ENCODE peak calls at places on chromosomes 3 and 15, in seven cellular contexts. One of them, this sample, is unnamed.
A peak's percentile ranks its signal among the peaks of the same experiment; 100 is the strongest.

GRCh38 chr15:71807691-71808091 is 2.7 kb upstream of the NR2E3 start:
- DNase-seq in body of pancreas: no peak
- DNase-seq in GM12892: no peak
- DNase-seq in transverse colon: no peak
- DNase-seq in testis: no peak
- DNase-seq in endothelial cell of umbilical vein: no peak
- DNase-seq in esophagus squamous epithelium: no peak
- DNase-seq in this sample: no peak

GRCh38 chr15:42576776-42577175 is 1.4 kb downstream of the STARD9 start:
- DNase-seq in body of pancreas: no peak
- DNase-seq in GM12892: no peak
- DNase-seq in esophagus squamous epithelium: no peak
- DNase-seq in testis: no peak
- DNase-seq in transverse colon: no peak
- DNase-seq in endothelial cell of umbilical vein: no peak
- DNase-seq in this sample: no peak

GRCh38 chr15:59369597-59369996 is 3.1 kb downstream of the MYO1E start:
- DNase-seq in testis: no peak
- DNase-seq in body of pancreas: no peak
- DNase-seq in GM12892: no peak
- DNase-seq in esophagus squamous epithelium: no peak
- DNase-seq in endothelial cell of umbilical vein: no peak
- DNase-seq in transverse colon: no peak
- DNase-seq in this sample: no peak

GRCh38 chr3:48614044-48614443 is 4.6 kb upstream of the UQCRC1 start:
- DNase-seq in body of pancreas: no peak
- DNase-seq in transverse colon: no peak
- DNase-seq in testis: no peak
- DNase-seq in esophagus squamous epithelium: no peak
- DNase-seq in GM12892: no peak
- DNase-seq in endothelial cell of umbilical vein: peak; percentile 37
- DNase-seq in this sample: no peak

GRCh38 chr15:57235865-57236264 is 140.4 kb upstream of the CGNL1 start:
- DNase-seq in transverse colon: no peak
- DNase-seq in GM12892: no peak
- DNase-seq in body of pancreas: no peak
- DNase-seq in esophagus squamous epithelium: no peak
- DNase-seq in endothelial cell of umbilical vein: peak; percentile 61
- DNase-seq in testis: no peak
- DNase-seq in this sample: no peak

GRCh38 chr3:188301147-188301546 is 147.2 kb downstream of the LPP start:
- DNase-seq in endothelial cell of umbilical vein: no peak
- DNase-seq in esophagus squamous epithelium: no peak
- DNase-seq in body of pancreas: no peak
- DNase-seq in GM12892: no peak
- DNase-seq in testis: no peak
- DNase-seq in transverse colon: no peak
- DNase-seq in this sample: no peak

GRCh38 chr3:170740726-170741591 is 129.0 kb downstream of the RPL22L1 start:
- DNase-seq in transverse colon: peak; percentile 13
- DNase-seq in testis: peak; percentile 72
- DNase-seq in GM12892: no peak
- DNase-seq in esophagus squamous epithelium: no peak
- DNase-seq in body of pancreas: no peak
- DNase-seq in endothelial cell of umbilical vein: no peak
- DNase-seq in this sample: no peak

GRCh38 chr3:99471353-99472323 is 166.8 kb upstream of the COL8A1 start:
- DNase-seq in GM12892: no peak
- DNase-seq in transverse colon: no peak
- DNase-seq in body of pancreas: no peak
- DNase-seq in esophagus squamous epithelium: no peak
- DNase-seq in testis: no peak
- DNase-seq in endothelial cell of umbilical vein: no peak
- DNase-seq in this sample: no peak

GRCh38 chr3:126846316-126846715 is 136.6 kb upstream of the PLXNA1 start:
- DNase-seq in transverse colon: no peak
- DNase-seq in body of pancreas: no peak
- DNase-seq in GM12892: no peak
- DNase-seq in testis: no peak
- DNase-seq in esophagus squamous epithelium: no peak
- DNase-seq in endothelial cell of umbilical vein: no peak
- DNase-seq in this sample: no peak

GRCh38 chr3:146468234-146468931 is 978 bp downstream of the PLSCR2 start:
- DNase-seq in testis: peak; percentile 21
- DNase-seq in body of pancreas: no peak
- DNase-seq in endothelial cell of umbilical vein: no peak
- DNase-seq in esophagus squamous epithelium: no peak
- DNase-seq in GM12892: no peak
- DNase-seq in transverse colon: no peak
- DNase-seq in this sample: no peak

GRCh38 chr3:40546811-40547210 is 22.1 kb downstream of the ZNF621 start:
- DNase-seq in testis: no peak
- DNase-seq in GM12892: no peak
- DNase-seq in endothelial cell of umbilical vein: no peak
- DNase-seq in body of pancreas: no peak
- DNase-seq in transverse colon: no peak
- DNase-seq in esophagus squamous epithelium: no peak
- DNase-seq in this sample: no peak

GRCh38 chr3:120102674-120103073 is 8.4 kb upstream of the GSK3B start:
- DNase-seq in testis: no peak
- DNase-seq in transverse colon: no peak
- DNase-seq in endothelial cell of umbilical vein: no peak
- DNase-seq in body of pancreas: peak; percentile 71
- DNase-seq in GM12892: no peak
- DNase-seq in esophagus squamous epithelium: no peak
- DNase-seq in this sample: no peak

GRCh38 chr3:62132027-62132590 is 241.2 kb downstream of the FEZF2 start:
- DNase-seq in GM12892: no peak
- DNase-seq in body of pancreas: no peak
- DNase-seq in endothelial cell of umbilical vein: no peak
- DNase-seq in transverse colon: no peak
- DNase-seq in testis: no peak
- DNase-seq in esophagus squamous epithelium: no peak
- DNase-seq in this sample: no peak

GRCh38 chr3:41222012-41222411 is 22.7 kb downstream of the CTNNB1 start:
- DNase-seq in transverse colon: no peak
- DNase-seq in endothelial cell of umbilical vein: no peak
- DNase-seq in testis: no peak
- DNase-seq in GM12892: no peak
- DNase-seq in esophagus squamous epithelium: no peak
- DNase-seq in body of pancreas: no peak
- DNase-seq in this sample: no peak

GRCh38 chr3:170355738-170356595 is 1.5 kb upstream of the SKIL start:
- DNase-seq in GM12892: no peak
- DNase-seq in testis: peak; percentile 30
- DNase-seq in transverse colon: peak; percentile 56
- DNase-seq in endothelial cell of umbilical vein: peak; percentile 86
- DNase-seq in body of pancreas: peak; percentile 52
- DNase-seq in esophagus squamous epithelium: peak; percentile 5
- DNase-seq in this sample: no peak

GRCh38 chr3:111605493-111605892 is 10.3 kb upstream of the ZBED2 start:
- DNase-seq in endothelial cell of umbilical vein: no peak
- DNase-seq in esophagus squamous epithelium: no peak
- DNase-seq in GM12892: no peak
- DNase-seq in body of pancreas: no peak
- DNase-seq in testis: no peak
- DNase-seq in transverse colon: no peak
- DNase-seq in this sample: no peak

GRCh38 chr3:156818890-156819289 is 7.3 kb upstream of the LEKR1 start:
- DNase-seq in body of pancreas: no peak
- DNase-seq in GM12892: no peak
- DNase-seq in testis: no peak
- DNase-seq in endothelial cell of umbilical vein: peak; percentile 80
- DNase-seq in esophagus squamous epithelium: no peak
- DNase-seq in transverse colon: no peak
- DNase-seq in this sample: no peak

GRCh38 chr15:44715142-44715796 is 4.0 kb downstream of the B2M start:
- DNase-seq in transverse colon: no peak
- DNase-seq in GM12892: no peak
- DNase-seq in esophagus squamous epithelium: no peak
- DNase-seq in testis: no peak
- DNase-seq in body of pancreas: no peak
- DNase-seq in endothelial cell of umbilical vein: no peak
- DNase-seq in this sample: no peak

GRCh38 chr15:68704496-68705021 is 116.1 kb downstream of the ANP32A start:
- DNase-seq in transverse colon: peak; percentile 14
- DNase-seq in body of pancreas: no peak
- DNase-seq in esophagus squamous epithelium: no peak
- DNase-seq in GM12892: no peak
- DNase-seq in endothelial cell of umbilical vein: peak; percentile 79
- DNase-seq in testis: peak; percentile 79
- DNase-seq in this sample: no peak
- TF ChIP-seq POLR2A in transverse colon: no peak
- TF ChIP-seq POLR2A in body of pancreas: no peak
- TF ChIP-seq POLR2A in esophagus squamous epithelium: no peak
- TF ChIP-seq POLR2A in GM12892: no peak
- TF ChIP-seq POLR2A in endothelial cell of umbilical vein: no peak
- TF ChIP-seq POLR2A in testis: no peak
- TF ChIP-seq POLR2A in this sample: no peak

GRCh38 chr3:42831321-42831713 is 22.1 kb downstream of the ACKR2 start:
- DNase-seq in endothelial cell of umbilical vein: peak; percentile 52
- DNase-seq in testis: peak; percentile 85
- DNase-seq in transverse colon: peak; percentile 84
- DNase-seq in esophagus squamous epithelium: no peak
- DNase-seq in GM12892: no peak
- DNase-seq in body of pancreas: peak; percentile 75
- DNase-seq in this sample: no peak
- TF ChIP-seq POLR2A in endothelial cell of umbilical vein: no peak
- TF ChIP-seq POLR2A in testis: no peak
- TF ChIP-seq POLR2A in transverse colon: no peak
- TF ChIP-seq POLR2A in esophagus squamous epithelium: no peak
- TF ChIP-seq POLR2A in GM12892: no peak
- TF ChIP-seq POLR2A in body of pancreas: no peak
- TF ChIP-seq POLR2A in this sample: no peak

GRCh38 chr15:85755471-85755870 is 39.3 kb downstream of the KLHL25 start:
- DNase-seq in GM12892: no peak
- DNase-seq in esophagus squamous epithelium: no peak
- DNase-seq in endothelial cell of umbilical vein: no peak
- DNase-seq in body of pancreas: no peak
- DNase-seq in testis: no peak
- DNase-seq in transverse colon: peak; percentile 1
- DNase-seq in this sample: no peak
- TF ChIP-seq POLR2A in GM12892: no peak
- TF ChIP-seq POLR2A in esophagus squamous epithelium: no peak
- TF ChIP-seq POLR2A in endothelial cell of umbilical vein: no peak
- TF ChIP-seq POLR2A in body of pancreas: no peak
- TF ChIP-seq POLR2A in testis: no peak
- TF ChIP-seq POLR2A in transverse colon: no peak
- TF ChIP-seq POLR2A in this sample: no peak

DNA sequence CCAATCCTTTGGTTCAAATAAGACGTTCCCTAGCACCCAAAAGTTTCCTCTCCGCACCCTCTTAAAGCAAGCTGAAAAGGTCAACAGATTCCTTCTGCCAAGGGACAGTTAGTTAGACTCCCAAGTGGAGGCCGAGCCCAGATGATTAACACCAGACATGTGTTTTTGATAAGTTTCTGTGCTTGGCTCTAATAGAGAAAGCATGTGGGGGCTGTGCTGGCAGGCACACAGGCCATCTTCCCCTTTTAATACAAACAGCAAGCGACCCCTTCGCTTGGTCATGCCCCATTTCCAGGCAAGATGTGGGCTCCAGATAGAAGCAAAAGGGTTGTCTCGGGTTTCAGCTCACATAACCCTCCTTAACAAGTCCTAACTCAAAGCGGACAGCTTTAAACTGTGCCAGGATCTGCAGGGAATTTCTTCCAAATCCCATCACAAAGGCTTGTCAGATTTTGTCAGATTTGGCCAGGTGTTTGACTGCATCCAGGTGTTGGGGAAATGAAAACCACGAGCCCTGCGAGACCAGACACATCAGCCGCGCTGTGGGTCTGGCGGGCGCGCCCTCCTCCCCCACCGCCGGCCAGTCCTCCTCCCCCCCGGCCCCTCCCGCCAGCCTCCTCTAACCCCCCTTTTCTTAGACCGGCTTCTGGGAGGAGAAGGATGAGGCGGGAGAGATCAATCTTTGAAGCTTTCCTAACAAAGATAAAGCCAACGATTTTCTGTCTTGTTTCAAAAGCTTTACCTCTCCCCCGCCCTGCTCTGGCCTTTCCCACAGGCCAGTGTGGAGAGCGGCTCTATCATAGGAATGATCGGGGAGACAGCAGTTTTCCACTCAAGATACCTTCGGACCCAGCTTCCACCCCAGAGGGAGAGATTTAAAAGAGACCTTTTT is 3.4 kb downstream of the HES1 start:
- DNase-seq in testis: peak; percentile 69
- DNase-seq in endothelial cell of umbilical vein: peak; percentile 92
- DNase-seq in esophagus squamous epithelium: no peak
- DNase-seq in GM12892: no peak
- DNase-seq in transverse colon: no peak
- DNase-seq in body of pancreas: no peak
- DNase-seq in this sample: no peak
- TF ChIP-seq POLR2A in testis: no peak
- TF ChIP-seq POLR2A in endothelial cell of umbilical vein: no peak
- TF ChIP-seq POLR2A in esophagus squamous epithelium: no peak
- TF ChIP-seq POLR2A in GM12892: no peak
- TF ChIP-seq POLR2A in transverse colon: no peak
- TF ChIP-seq POLR2A in body of pancreas: peak; percentile 5
- TF ChIP-seq POLR2A in this sample: no peak

GRCh38 chr3:187139126-187139894 is at the start of gene RPL39L:
- DNase-seq in esophagus squamous epithelium: peak; percentile 36
- DNase-seq in body of pancreas: peak; percentile 59
- DNase-seq in endothelial cell of umbilical vein: peak; percentile 87
- DNase-seq in GM12892: peak; percentile 92
- DNase-seq in testis: peak; percentile 90
- DNase-seq in transverse colon: peak; percentile 87
- DNase-seq in this sample: peak; percentile 93
- TF ChIP-seq POLR2A in esophagus squamous epithelium: no peak
- TF ChIP-seq POLR2A in body of pancreas: no peak
- TF ChIP-seq POLR2A in endothelial cell of umbilical vein: peak; percentile 83
- TF ChIP-seq POLR2A in GM12892: peak; percentile 80
- TF ChIP-seq POLR2A in testis: no peak
- TF ChIP-seq POLR2A in transverse colon: peak; percentile 32
- TF ChIP-seq POLR2A in this sample: peak; percentile 53

GRCh38 chr15:51681303-51681963 is at the start of gene SCG3:
- DNase-seq in GM12892: no peak
- DNase-seq in body of pancreas: peak; percentile 86
- DNase-seq in testis: peak; percentile 95
- DNase-seq in transverse colon: peak; percentile 76
- DNase-seq in esophagus squamous epithelium: peak; percentile 5
- DNase-seq in endothelial cell of umbilical vein: peak; percentile 63
- DNase-seq in this sample: peak; percentile 32
- TF ChIP-seq POLR2A in GM12892: no peak
- TF ChIP-seq POLR2A in body of pancreas: peak; percentile 45
- TF ChIP-seq POLR2A in testis: no peak
- TF ChIP-seq POLR2A in transverse colon: no peak
- TF ChIP-seq POLR2A in esophagus squamous epithelium: no peak
- TF ChIP-seq POLR2A in endothelial cell of umbilical vein: no peak
- TF ChIP-seq POLR2A in this sample: no peak

GRCh38 chr15:70091649-70092461 is 5.9 kb downstream of the TLE3 start:
- DNase-seq in body of pancreas: no peak
- DNase-seq in transverse colon: peak; percentile 52
- DNase-seq in esophagus squamous epithelium: no peak
- DNase-seq in GM12892: no peak
- DNase-seq in endothelial cell of umbilical vein: peak; percentile 11
- DNase-seq in testis: no peak
- DNase-seq in this sample: no peak
- TF ChIP-seq POLR2A in body of pancreas: no peak
- TF ChIP-seq POLR2A in transverse colon: no peak
- TF ChIP-seq POLR2A in esophagus squamous epithelium: no peak
- TF ChIP-seq POLR2A in GM12892: no peak
- TF ChIP-seq POLR2A in endothelial cell of umbilical vein: no peak
- TF ChIP-seq POLR2A in testis: no peak
- TF ChIP-seq POLR2A in this sample: no peak